ENCODE peak calls at places on chromosome 4, in six cellular contexts. One of them, this sample, is unnamed.

GRCh38 chr4:169010125-169011023 is at the start of gene CBR4:
- DNase-seq in HT-29: peak
- DNase-seq in activated CD8-positive, alpha-beta memory T cell treated with anti-CD3 and anti-CD28 coated beads for 4 hours: peak
- DNase-seq in HFFc6: peak
- DNase-seq in stimulated activated CD8-positive, alpha-beta memory T cell treated with anti-CD3 and anti-CD28 coated beads, Interleukin-4, amount 100 ng/mL, for 24 hours: peak
- DNase-seq in nephron progenitor cell: peak
- DNase-seq in this sample: peak

GRCh38 chr4:98664959-98665358 is 6.5 kb upstream of the TSPAN5 start:
- DNase-seq in HT-29: no peak
- DNase-seq in HFFc6: no peak
- DNase-seq in stimulated activated CD8-positive, alpha-beta memory T cell treated with anti-CD3 and anti-CD28 coated beads, Interleukin-4, amount 100 ng/mL, for 24 hours: no peak
- DNase-seq in nephron progenitor cell: no peak
- DNase-seq in activated CD8-positive, alpha-beta memory T cell treated with anti-CD3 and anti-CD28 coated beads for 4 hours: no peak
- DNase-seq in this sample: no peak

GRCh38 chr4:96166806-96167205 is 326.9 kb downstream of the PDHA2 start:
- DNase-seq in HFFc6: no peak
- DNase-seq in nephron progenitor cell: no peak
- DNase-seq in HT-29: no peak
- DNase-seq in activated CD8-positive, alpha-beta memory T cell treated with anti-CD3 and anti-CD28 coated beads for 4 hours: no peak
- DNase-seq in stimulated activated CD8-positive, alpha-beta memory T cell treated with anti-CD3 and anti-CD28 coated beads, Interleukin-4, amount 100 ng/mL, for 24 hours: no peak
- DNase-seq in this sample: no peak

GRCh38 chr4:159543831-159544230 is 441.0 kb downstream of the RAPGEF2 start:
- DNase-seq in nephron progenitor cell: no peak
- DNase-seq in HT-29: no peak
- DNase-seq in HFFc6: no peak
- DNase-seq in stimulated activated CD8-positive, alpha-beta memory T cell treated with anti-CD3 and anti-CD28 coated beads, Interleukin-4, amount 100 ng/mL, for 24 hours: no peak
- DNase-seq in activated CD8-positive, alpha-beta memory T cell treated with anti-CD3 and anti-CD28 coated beads for 4 hours: no peak
- DNase-seq in this sample: no peak

GRCh38 chr4:17280266-17280665 is 231.6 kb downstream of the QDPR start:
- DNase-seq in nephron progenitor cell: no peak
- DNase-seq in HFFc6: peak
- DNase-seq in activated CD8-positive, alpha-beta memory T cell treated with anti-CD3 and anti-CD28 coated beads for 4 hours: no peak
- DNase-seq in HT-29: no peak
- DNase-seq in stimulated activated CD8-positive, alpha-beta memory T cell treated with anti-CD3 and anti-CD28 coated beads, Interleukin-4, amount 100 ng/mL, for 24 hours: no peak
- DNase-seq in this sample: no peak

GRCh38 chr4:102497986-102498385 is 3.2 kb upstream of the NFKB1 start:
- DNase-seq in HT-29: no peak
- DNase-seq in activated CD8-positive, alpha-beta memory T cell treated with anti-CD3 and anti-CD28 coated beads for 4 hours: no peak
- DNase-seq in HFFc6: peak
- DNase-seq in stimulated activated CD8-positive, alpha-beta memory T cell treated with anti-CD3 and anti-CD28 coated beads, Interleukin-4, amount 100 ng/mL, for 24 hours: no peak
- DNase-seq in nephron progenitor cell: no peak
- DNase-seq in this sample: no peak

GRCh38 chr4:132124624-132124974 is 1024.5 kb upstream of the PCDH10 start:
- DNase-seq in activated CD8-positive, alpha-beta memory T cell treated with anti-CD3 and anti-CD28 coated beads for 4 hours: no peak
- DNase-seq in HFFc6: no peak
- DNase-seq in stimulated activated CD8-positive, alpha-beta memory T cell treated with anti-CD3 and anti-CD28 coated beads, Interleukin-4, amount 100 ng/mL, for 24 hours: no peak
- DNase-seq in HT-29: no peak
- DNase-seq in nephron progenitor cell: no peak
- DNase-seq in this sample: no peak

GRCh38 chr4:122764808-122765189 is 32.3 kb downstream of the BBS12 start:
- DNase-seq in nephron progenitor cell: no peak
- DNase-seq in HFFc6: peak
- DNase-seq in HT-29: no peak
- DNase-seq in activated CD8-positive, alpha-beta memory T cell treated with anti-CD3 and anti-CD28 coated beads for 4 hours: no peak
- DNase-seq in stimulated activated CD8-positive, alpha-beta memory T cell treated with anti-CD3 and anti-CD28 coated beads, Interleukin-4, amount 100 ng/mL, for 24 hours: no peak
- DNase-seq in this sample: no peak

GRCh38 chr4:8906668-8906970 is 35.0 kb upstream of the HMX1 start:
- DNase-seq in stimulated activated CD8-positive, alpha-beta memory T cell treated with anti-CD3 and anti-CD28 coated beads, Interleukin-4, amount 100 ng/mL, for 24 hours: no peak
- DNase-seq in HT-29: no peak
- DNase-seq in nephron progenitor cell: no peak
- DNase-seq in activated CD8-positive, alpha-beta memory T cell treated with anti-CD3 and anti-CD28 coated beads for 4 hours: no peak
- DNase-seq in HFFc6: no peak
- DNase-seq in this sample: no peak

GRCh38 chr4:57191523-57192034 is 81.4 kb upstream of the IGFBP7 start:
- DNase-seq in stimulated activated CD8-positive, alpha-beta memory T cell treated with anti-CD3 and anti-CD28 coated beads, Interleukin-4, amount 100 ng/mL, for 24 hours: no peak
- DNase-seq in nephron progenitor cell: peak
- DNase-seq in activated CD8-positive, alpha-beta memory T cell treated with anti-CD3 and anti-CD28 coated beads for 4 hours: no peak
- DNase-seq in HFFc6: no peak
- DNase-seq in HT-29: no peak
- DNase-seq in this sample: no peak

GRCh38 chr4:99126376-99126775 is 17.7 kb downstream of the ADH4 start:
- DNase-seq in activated CD8-positive, alpha-beta memory T cell treated with anti-CD3 and anti-CD28 coated beads for 4 hours: no peak
- DNase-seq in HFFc6: no peak
- DNase-seq in stimulated activated CD8-positive, alpha-beta memory T cell treated with anti-CD3 and anti-CD28 coated beads, Interleukin-4, amount 100 ng/mL, for 24 hours: no peak
- DNase-seq in nephron progenitor cell: no peak
- DNase-seq in HT-29: no peak
- DNase-seq in this sample: no peak

GRCh38 chr4:128924951-128925350 is 115.5 kb downstream of the JADE1 start:
- DNase-seq in stimulated activated CD8-positive, alpha-beta memory T cell treated with anti-CD3 and anti-CD28 coated beads, Interleukin-4, amount 100 ng/mL, for 24 hours: no peak
- DNase-seq in HFFc6: peak
- DNase-seq in HT-29: no peak
- DNase-seq in activated CD8-positive, alpha-beta memory T cell treated with anti-CD3 and anti-CD28 coated beads for 4 hours: no peak
- DNase-seq in nephron progenitor cell: no peak
- DNase-seq in this sample: no peak

GRCh38 chr4:105191621-105192210 is 45.0 kb downstream of the TET2 start:
- DNase-seq in HT-29: no peak
- DNase-seq in stimulated activated CD8-positive, alpha-beta memory T cell treated with anti-CD3 and anti-CD28 coated beads, Interleukin-4, amount 100 ng/mL, for 24 hours: no peak
- DNase-seq in nephron progenitor cell: no peak
- DNase-seq in HFFc6: peak
- DNase-seq in activated CD8-positive, alpha-beta memory T cell treated with anti-CD3 and anti-CD28 coated beads for 4 hours: no peak
- DNase-seq in this sample: no peak

GRCh38 chr4:52600275-52600674 is 58.8 kb downstream of the USP46 start:
- DNase-seq in activated CD8-positive, alpha-beta memory T cell treated with anti-CD3 and anti-CD28 coated beads for 4 hours: no peak
- DNase-seq in HT-29: no peak
- DNase-seq in HFFc6: no peak
- DNase-seq in nephron progenitor cell: no peak
- DNase-seq in stimulated activated CD8-positive, alpha-beta memory T cell treated with anti-CD3 and anti-CD28 coated beads, Interleukin-4, amount 100 ng/mL, for 24 hours: no peak
- DNase-seq in this sample: no peak

GRCh38 chr4:3111461-3111860 is 37.0 kb downstream of the HTT start:
- DNase-seq in activated CD8-positive, alpha-beta memory T cell treated with anti-CD3 and anti-CD28 coated beads for 4 hours: no peak
- DNase-seq in nephron progenitor cell: no peak
- DNase-seq in stimulated activated CD8-positive, alpha-beta memory T cell treated with anti-CD3 and anti-CD28 coated beads, Interleukin-4, amount 100 ng/mL, for 24 hours: no peak
- DNase-seq in HFFc6: peak
- DNase-seq in HT-29: no peak
- DNase-seq in this sample: no peak